ENCODE peak calls at places on chromosomes 1 and 21, in seven cellular contexts. One of them, this sample, is unnamed.

GRCh38 chr1:91529856-91530255 is 29.2 kb downstream of the CDC7 start:
- DNase-seq in heart right ventricle: no peak
- DNase-seq in CD8-positive, alpha-beta T cell: no peak
- DNase-seq in Panc1: peak; percentile 8
- DNase-seq in A549: peak; percentile 44
- DNase-seq in AG04450: peak; percentile 20
- DNase-seq in body of pancreas: no peak
- DNase-seq in this sample: no peak

GRCh38 chr1:222392571-222392970 is 155.3 kb downstream of the HHIPL2 start:
- DNase-seq in heart right ventricle: no peak
- DNase-seq in CD8-positive, alpha-beta T cell: no peak
- DNase-seq in Panc1: no peak
- DNase-seq in A549: no peak
- DNase-seq in AG04450: peak; percentile 43
- DNase-seq in body of pancreas: no peak
- DNase-seq in this sample: no peak

GRCh38 chr1:55741516-55741915 is 526.4 kb upstream of the USP24 start:
- DNase-seq in heart right ventricle: no peak
- DNase-seq in CD8-positive, alpha-beta T cell: no peak
- DNase-seq in Panc1: no peak
- DNase-seq in A549: no peak
- DNase-seq in AG04450: peak; percentile 72
- DNase-seq in body of pancreas: no peak
- DNase-seq in this sample: no peak

GRCh38 chr1:114152211-114153050 is 1.2 kb downstream of the SYT6 start:
- DNase-seq in heart right ventricle: peak; percentile 10
- DNase-seq in CD8-positive, alpha-beta T cell: no peak
- DNase-seq in Panc1: no peak
- DNase-seq in A549: peak; percentile 1
- DNase-seq in AG04450: no peak
- DNase-seq in body of pancreas: peak; percentile 56
- DNase-seq in this sample: peak; percentile 40

GRCh38 chr1:179079113-179079761 is 2.6 kb upstream of the TOR3A start:
- DNase-seq in heart right ventricle: peak; percentile 64
- DNase-seq in CD8-positive, alpha-beta T cell: peak; percentile 15
- DNase-seq in Panc1: peak; percentile 47
- DNase-seq in A549: peak; percentile 86
- DNase-seq in AG04450: peak; percentile 66
- DNase-seq in body of pancreas: peak; percentile 64
- DNase-seq in this sample: peak; percentile 54

GRCh38 chr1:65581120-65581519 is 160.7 kb downstream of the LEPR start:
- DNase-seq in heart right ventricle: no peak
- DNase-seq in CD8-positive, alpha-beta T cell: no peak
- DNase-seq in Panc1: no peak
- DNase-seq in A549: no peak
- DNase-seq in AG04450: no peak
- DNase-seq in body of pancreas: no peak
- DNase-seq in this sample: no peak

GRCh38 chr1:240235521-240236288 is 144.0 kb downstream of the FMN2 start:
- DNase-seq in heart right ventricle: no peak
- DNase-seq in CD8-positive, alpha-beta T cell: no peak
- DNase-seq in Panc1: no peak
- DNase-seq in A549: no peak
- DNase-seq in AG04450: no peak
- DNase-seq in body of pancreas: no peak
- DNase-seq in this sample: no peak

GRCh38 chr1:91742848-91743292 is 143.1 kb downstream of the TGFBR3 start:
- DNase-seq in heart right ventricle: no peak
- DNase-seq in CD8-positive, alpha-beta T cell: no peak
- DNase-seq in Panc1: no peak
- DNase-seq in A549: no peak
- DNase-seq in AG04450: no peak
- DNase-seq in body of pancreas: peak; percentile 74
- DNase-seq in this sample: no peak

GRCh38 chr1:155044812-155045690 is 6.1 kb upstream of the ADAM15 start:
- DNase-seq in heart right ventricle: peak; percentile 85
- DNase-seq in CD8-positive, alpha-beta T cell: peak; percentile 42
- DNase-seq in Panc1: peak; percentile 45
- DNase-seq in A549: peak; percentile 88
- DNase-seq in AG04450: peak; percentile 45
- DNase-seq in body of pancreas: peak; percentile 95
- DNase-seq in this sample: peak; percentile 87

GRCh38 chr1:235724716-235725115 is 75.1 kb upstream of the GNG4 start:
- DNase-seq in heart right ventricle: no peak
- DNase-seq in CD8-positive, alpha-beta T cell: no peak
- DNase-seq in Panc1: no peak
- DNase-seq in A549: no peak
- DNase-seq in AG04450: no peak
- DNase-seq in body of pancreas: no peak
- DNase-seq in this sample: no peak

GRCh38 chr1:151371340-151371739 is 1.2 kb downstream of the SELENBP1 start:
- DNase-seq in heart right ventricle: peak; percentile 38
- DNase-seq in CD8-positive, alpha-beta T cell: no peak
- DNase-seq in Panc1: no peak
- DNase-seq in A549: peak; percentile 49
- DNase-seq in AG04450: no peak
- DNase-seq in body of pancreas: peak; percentile 87
- DNase-seq in this sample: peak; percentile 89

GRCh38 chr1:56516539-56517252 is 62.7 kb downstream of the PLPP3 start:
- DNase-seq in heart right ventricle: no peak
- DNase-seq in CD8-positive, alpha-beta T cell: no peak
- DNase-seq in Panc1: no peak
- DNase-seq in A549: no peak
- DNase-seq in AG04450: no peak
- DNase-seq in body of pancreas: peak; percentile 66
- DNase-seq in this sample: peak; percentile 61

GRCh38 chr1:203037509-203038190 is 11.4 kb downstream of the PPFIA4 start:
- DNase-seq in heart right ventricle: no peak
- DNase-seq in CD8-positive, alpha-beta T cell: no peak
- DNase-seq in Panc1: no peak
- DNase-seq in A549: no peak
- DNase-seq in AG04450: no peak
- DNase-seq in body of pancreas: no peak
- DNase-seq in this sample: no peak

GRCh38 chr1:32872189-32872898 is 1.6 kb upstream of the FNDC5 start:
- DNase-seq in heart right ventricle: peak; percentile 80
- DNase-seq in CD8-positive, alpha-beta T cell: peak; percentile 50
- DNase-seq in Panc1: no peak
- DNase-seq in A549: peak; percentile 28
- DNase-seq in AG04450: no peak
- DNase-seq in body of pancreas: peak; percentile 71
- DNase-seq in this sample: peak; percentile 54

GRCh38 chr1:223492044-223492443 is 98.8 kb downstream of the CCDC185 start:
- DNase-seq in heart right ventricle: no peak
- DNase-seq in CD8-positive, alpha-beta T cell: no peak
- DNase-seq in Panc1: no peak
- DNase-seq in A549: no peak
- DNase-seq in AG04450: no peak
- DNase-seq in body of pancreas: no peak
- DNase-seq in this sample: peak; percentile 70

DNA sequence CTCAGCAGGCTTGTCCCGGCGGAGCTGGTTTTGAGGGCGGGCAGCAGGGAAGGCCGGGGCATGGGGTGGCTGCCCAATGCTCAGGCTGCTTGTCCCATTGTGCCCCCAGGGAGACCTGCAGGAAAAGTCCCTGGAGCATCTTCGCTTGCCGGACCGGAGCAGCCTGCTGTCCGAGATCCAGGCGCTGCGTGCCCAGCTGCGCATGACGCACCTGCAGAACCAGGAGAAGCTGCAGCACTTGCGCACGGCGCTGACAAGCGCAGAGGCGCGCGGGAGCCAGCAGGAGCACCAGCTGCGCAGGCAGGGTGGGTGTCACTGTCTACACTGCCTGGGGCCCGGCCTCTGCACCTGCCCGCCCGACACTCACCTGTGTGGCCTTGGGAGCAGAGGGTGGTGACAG is 30.4 kb upstream of the DIP2A start:
- DNase-seq in heart right ventricle: no peak
- DNase-seq in CD8-positive, alpha-beta T cell: no peak
- DNase-seq in Panc1: no peak
- DNase-seq in A549: no peak
- DNase-seq in AG04450: no peak
- DNase-seq in body of pancreas: no peak
- DNase-seq in this sample: no peak
- TF ChIP-seq CTCF in heart right ventricle: no peak
- TF ChIP-seq CTCF in CD8-positive, alpha-beta T cell: no peak
- TF ChIP-seq CTCF in Panc1: no peak
- TF ChIP-seq CTCF in A549: no peak
- TF ChIP-seq CTCF in AG04450: no peak
- TF ChIP-seq CTCF in body of pancreas: no peak
- TF ChIP-seq CTCF in this sample: no peak

DNA sequence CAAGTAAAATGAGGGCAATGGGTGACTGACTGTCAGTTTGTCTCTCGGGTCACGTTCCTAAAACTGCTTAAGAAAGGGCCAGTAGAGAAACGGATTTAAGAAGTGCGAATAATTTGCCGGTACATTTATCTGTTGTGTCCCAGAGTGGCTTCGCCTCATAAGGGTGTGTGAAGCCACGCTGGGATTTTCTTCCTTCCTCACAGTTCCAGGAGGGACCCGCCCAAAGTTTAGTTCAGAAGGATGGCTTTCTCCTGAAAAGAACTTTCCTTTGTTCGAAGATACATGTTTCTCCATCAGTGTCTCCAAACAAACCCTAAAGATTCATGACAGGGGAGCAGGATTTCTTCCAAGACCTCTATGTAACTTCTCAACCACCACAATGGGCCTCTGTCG is 49.8 kb downstream of the ADAMTS1 start:
- DNase-seq in heart right ventricle: no peak
- DNase-seq in CD8-positive, alpha-beta T cell: no peak
- DNase-seq in Panc1: no peak
- DNase-seq in A549: no peak
- DNase-seq in AG04450: no peak
- DNase-seq in body of pancreas: no peak
- DNase-seq in this sample: no peak
- H3K27ac ChIP-seq in heart right ventricle: peak overlapping the region; percentile 82
- H3K27ac ChIP-seq in CD8-positive, alpha-beta T cell: no peak overlapping the region
- H3K27ac ChIP-seq in Panc1: no peak overlapping the region
- H3K27ac ChIP-seq in A549: no peak overlapping the region
- H3K27ac ChIP-seq in AG04450: peak overlapping the region; percentile 49
- H3K27ac ChIP-seq in body of pancreas: no peak overlapping the region
- H3K27ac ChIP-seq in this sample: peak overlapping the region; percentile 3

GRCh38 chr1:229328598-229329362 is 14.1 kb downstream of the CCSAP start:
- DNase-seq in heart right ventricle: no peak
- DNase-seq in CD8-positive, alpha-beta T cell: no peak
- DNase-seq in Panc1: no peak
- DNase-seq in A549: no peak
- DNase-seq in AG04450: no peak
- DNase-seq in body of pancreas: no peak
- DNase-seq in this sample: no peak
- TF ChIP-seq CTCF in heart right ventricle: no peak
- TF ChIP-seq CTCF in CD8-positive, alpha-beta T cell: no peak
- TF ChIP-seq CTCF in Panc1: no peak
- TF ChIP-seq CTCF in A549: no peak
- TF ChIP-seq CTCF in AG04450: no peak
- TF ChIP-seq CTCF in body of pancreas: no peak
- TF ChIP-seq CTCF in this sample: no peak

GRCh38 chr1:42944207-42944928 is 14.3 kb downstream of the SLC2A1 start:
- DNase-seq in heart right ventricle: peak; percentile 70
- DNase-seq in CD8-positive, alpha-beta T cell: no peak
- DNase-seq in Panc1: no peak
- DNase-seq in A549: no peak
- DNase-seq in AG04450: no peak
- DNase-seq in body of pancreas: peak; percentile 86
- DNase-seq in this sample: no peak

GRCh38 chr1:42942444-42942843 is 16.2 kb downstream of the SLC2A1 start:
- DNase-seq in heart right ventricle: no peak
- DNase-seq in CD8-positive, alpha-beta T cell: no peak
- DNase-seq in Panc1: no peak
- DNase-seq in A549: no peak
- DNase-seq in AG04450: no peak
- DNase-seq in body of pancreas: no peak
- DNase-seq in this sample: no peak

GRCh38 chr1:42943166-42943565 is 15.5 kb downstream of the SLC2A1 start:
- DNase-seq in heart right ventricle: peak; percentile 70
- DNase-seq in CD8-positive, alpha-beta T cell: no peak
- DNase-seq in Panc1: no peak
- DNase-seq in A549: peak; percentile 89
- DNase-seq in AG04450: no peak
- DNase-seq in body of pancreas: peak; percentile 96
- DNase-seq in this sample: peak; percentile 86

GRCh38 chr1:42945171-42945570 is 13.5 kb downstream of the SLC2A1 start:
- DNase-seq in heart right ventricle: no peak
- DNase-seq in CD8-positive, alpha-beta T cell: no peak
- DNase-seq in Panc1: no peak
- DNase-seq in A549: no peak
- DNase-seq in AG04450: no peak
- DNase-seq in body of pancreas: no peak
- DNase-seq in this sample: no peak

GRCh38 chr1:42943728-42944127 is 14.9 kb downstream of the SLC2A1 start:
- DNase-seq in heart right ventricle: no peak
- DNase-seq in CD8-positive, alpha-beta T cell: no peak
- DNase-seq in Panc1: no peak
- DNase-seq in A549: no peak
- DNase-seq in AG04450: no peak
- DNase-seq in body of pancreas: no peak
- DNase-seq in this sample: no peak
- H3K27ac ChIP-seq in heart right ventricle: peak overlapping the region; percentile 84
- H3K27ac ChIP-seq in CD8-positive, alpha-beta T cell: no peak overlapping the region
- H3K27ac ChIP-seq in Panc1: peak overlapping the region; percentile 42
- H3K27ac ChIP-seq in A549: peak overlapping the region; percentile 91
- H3K27ac ChIP-seq in AG04450: peak overlapping the region; percentile 52
- H3K27ac ChIP-seq in body of pancreas: peak overlapping the region; percentile 76
- H3K27ac ChIP-seq in this sample: peak overlapping the region; percentile 4

GRCh38 chr1:85555867-85556577 is 24.5 kb upstream of the CCN1 start:
- DNase-seq in heart right ventricle: no peak
- DNase-seq in CD8-positive, alpha-beta T cell: no peak
- DNase-seq in Panc1: no peak
- DNase-seq in A549: no peak
- DNase-seq in AG04450: no peak
- DNase-seq in body of pancreas: no peak
- DNase-seq in this sample: no peak
- TF ChIP-seq CTCF in heart right ventricle: no peak
- TF ChIP-seq CTCF in CD8-positive, alpha-beta T cell: no peak
- TF ChIP-seq CTCF in Panc1: no peak
- TF ChIP-seq CTCF in A549: no peak
- TF ChIP-seq CTCF in AG04450: no peak
- TF ChIP-seq CTCF in body of pancreas: no peak
- TF ChIP-seq CTCF in this sample: no peak

GRCh38 chr21:44905016-44905724 is 15.5 kb downstream of the ITGB2 start:
- DNase-seq in heart right ventricle: no peak
- DNase-seq in CD8-positive, alpha-beta T cell: no peak
- DNase-seq in Panc1: no peak
- DNase-seq in A549: no peak
- DNase-seq in AG04450: no peak
- DNase-seq in body of pancreas: no peak
- DNase-seq in this sample: no peak
- H3K27ac ChIP-seq in heart right ventricle: no peak overlapping the region
- H3K27ac ChIP-seq in CD8-positive, alpha-beta T cell: no peak overlapping the region
- H3K27ac ChIP-seq in Panc1: no peak overlapping the region
- H3K27ac ChIP-seq in A549: no peak overlapping the region
- H3K27ac ChIP-seq in AG04450: no peak overlapping the region
- H3K27ac ChIP-seq in body of pancreas: no peak overlapping the region
- H3K27ac ChIP-seq in this sample: no peak overlapping the region

DNA sequence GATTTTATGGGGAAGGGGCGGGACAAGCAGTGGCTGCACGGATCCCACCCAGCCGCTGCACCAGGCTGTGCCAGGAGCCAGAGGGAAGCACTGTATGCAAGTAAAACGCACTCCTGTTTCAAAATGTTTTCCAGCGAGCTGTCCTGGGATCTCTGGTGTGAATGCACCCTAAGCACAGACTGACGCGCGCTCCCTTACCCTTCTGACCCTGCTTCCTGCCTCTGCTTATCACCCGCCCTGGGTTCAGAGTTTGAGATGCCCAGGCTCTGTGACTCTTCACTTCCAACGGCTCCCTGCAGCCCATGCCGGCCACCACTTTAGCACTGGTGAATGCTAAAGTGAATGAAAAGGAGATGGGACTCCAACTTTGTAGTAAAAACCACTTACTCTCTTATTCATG is 131.2 kb downstream of the RHOU start:
- DNase-seq in heart right ventricle: no peak
- DNase-seq in CD8-positive, alpha-beta T cell: no peak
- DNase-seq in Panc1: no peak
- DNase-seq in A549: peak; percentile 25
- DNase-seq in AG04450: no peak
- DNase-seq in body of pancreas: no peak
- DNase-seq in this sample: no peak
- TF ChIP-seq CTCF in heart right ventricle: no peak
- TF ChIP-seq CTCF in CD8-positive, alpha-beta T cell: no peak
- TF ChIP-seq CTCF in Panc1: no peak
- TF ChIP-seq CTCF in A549: no peak
- TF ChIP-seq CTCF in AG04450: no peak
- TF ChIP-seq CTCF in body of pancreas: no peak
- TF ChIP-seq CTCF in this sample: no peak